ENCODE peak calls at places on chromosomes 2 and 18, in nine cellular contexts. One of them, this sample, is unnamed. For H3K36me3, the result is how much of the 10 kb centered on the place peaks cover.

GRCh38 chr2:102932521-102932920 is 170.7 kb downstream of the TMEM182 start:
- DNase-seq in esophagus squamous epithelium: no peak
- DNase-seq in transverse colon: no peak
- DNase-seq in hepatocyte: peak
- DNase-seq in GM12878: no peak
- DNase-seq in tibial nerve: no peak
- DNase-seq in HepG2: no peak
- DNase-seq in IMR-90: no peak
- DNase-seq in CD4-positive, CD25-positive, alpha-beta regulatory T cell: no peak
- DNase-seq in this sample: no peak

GRCh38 chr18:67402543-67402942 is 114.0 kb downstream of the DSEL start:
- DNase-seq in esophagus squamous epithelium: no peak
- DNase-seq in hepatocyte: no peak
- DNase-seq in transverse colon: no peak
- DNase-seq in HepG2: no peak
- DNase-seq in IMR-90: peak
- DNase-seq in tibial nerve: no peak
- DNase-seq in CD4-positive, CD25-positive, alpha-beta regulatory T cell: no peak
- DNase-seq in GM12878: no peak
- DNase-seq in this sample: no peak

GRCh38 chr18:53990485-53990884 is 234.0 kb downstream of the MBD2 start:
- DNase-seq in transverse colon: no peak
- DNase-seq in tibial nerve: no peak
- DNase-seq in esophagus squamous epithelium: no peak
- DNase-seq in GM12878: no peak
- DNase-seq in hepatocyte: no peak
- DNase-seq in CD4-positive, CD25-positive, alpha-beta regulatory T cell: no peak
- DNase-seq in IMR-90: no peak
- DNase-seq in HepG2: no peak
- DNase-seq in this sample: no peak

GRCh38 chr2:126856403-126856802 is 42.3 kb upstream of the TEX51 start:
- DNase-seq in esophagus squamous epithelium: no peak
- DNase-seq in transverse colon: no peak
- DNase-seq in HepG2: no peak
- DNase-seq in tibial nerve: no peak
- DNase-seq in IMR-90: no peak
- DNase-seq in hepatocyte: no peak
- DNase-seq in GM12878: no peak
- DNase-seq in CD4-positive, CD25-positive, alpha-beta regulatory T cell: no peak
- DNase-seq in this sample: no peak

GRCh38 chr2:63059434-63060078 is 8.9 kb downstream of the OTX1 start:
- DNase-seq in CD4-positive, CD25-positive, alpha-beta regulatory T cell: no peak
- DNase-seq in GM12878: no peak
- DNase-seq in esophagus squamous epithelium: no peak
- DNase-seq in hepatocyte: no peak
- DNase-seq in tibial nerve: no peak
- DNase-seq in transverse colon: no peak
- DNase-seq in HepG2: no peak
- DNase-seq in IMR-90: no peak
- DNase-seq in this sample: no peak

GRCh38 chr2:43218221-43218549 is 8.2 kb downstream of the ZFP36L2 start:
- DNase-seq in GM12878: no peak
- DNase-seq in tibial nerve: peak
- DNase-seq in HepG2: no peak
- DNase-seq in IMR-90: peak
- DNase-seq in transverse colon: no peak
- DNase-seq in esophagus squamous epithelium: no peak
- DNase-seq in CD4-positive, CD25-positive, alpha-beta regulatory T cell: no peak
- DNase-seq in hepatocyte: no peak
- DNase-seq in this sample: no peak

GRCh38 chr18:26457611-26458350 is 90.6 kb downstream of the KCTD1 start:
- DNase-seq in CD4-positive, CD25-positive, alpha-beta regulatory T cell: no peak
- DNase-seq in transverse colon: no peak
- DNase-seq in tibial nerve: no peak
- DNase-seq in hepatocyte: no peak
- DNase-seq in esophagus squamous epithelium: no peak
- DNase-seq in GM12878: no peak
- DNase-seq in IMR-90: no peak
- DNase-seq in HepG2: no peak
- DNase-seq in this sample: no peak

GRCh38 chr18:41126541-41127235 is 828.3 kb upstream of the PIK3C3 start:
- DNase-seq in transverse colon: no peak
- DNase-seq in CD4-positive, CD25-positive, alpha-beta regulatory T cell: no peak
- DNase-seq in HepG2: no peak
- DNase-seq in hepatocyte: no peak
- DNase-seq in GM12878: no peak
- DNase-seq in tibial nerve: no peak
- DNase-seq in esophagus squamous epithelium: no peak
- DNase-seq in IMR-90: peak
- DNase-seq in this sample: no peak

GRCh38 chr2:14628906-14629305 is 3.6 kb upstream of the LRATD1 start:
- DNase-seq in esophagus squamous epithelium: no peak
- DNase-seq in transverse colon: peak
- DNase-seq in GM12878: no peak
- DNase-seq in IMR-90: no peak
- DNase-seq in HepG2: no peak
- DNase-seq in CD4-positive, CD25-positive, alpha-beta regulatory T cell: no peak
- DNase-seq in tibial nerve: no peak
- DNase-seq in hepatocyte: peak
- DNase-seq in this sample: no peak

GRCh38 chr2:113739849-113740248 is 16.6 kb downstream of the SLC35F5 start:
- DNase-seq in GM12878: no peak
- DNase-seq in esophagus squamous epithelium: no peak
- DNase-seq in HepG2: no peak
- DNase-seq in hepatocyte: no peak
- DNase-seq in IMR-90: no peak
- DNase-seq in CD4-positive, CD25-positive, alpha-beta regulatory T cell: no peak
- DNase-seq in transverse colon: no peak
- DNase-seq in tibial nerve: no peak
- DNase-seq in this sample: no peak
- H3K36me3 ChIP-seq in GM12878: under half
- H3K36me3 ChIP-seq in esophagus squamous epithelium: half or more
- H3K36me3 ChIP-seq in HepG2: under half
- H3K36me3 ChIP-seq in hepatocyte: under half
- H3K36me3 ChIP-seq in IMR-90: under half
- H3K36me3 ChIP-seq in CD4-positive, CD25-positive, alpha-beta regulatory T cell: half or more
- H3K36me3 ChIP-seq in transverse colon: half or more
- H3K36me3 ChIP-seq in tibial nerve: half or more
- H3K36me3 ChIP-seq in this sample: under half

GRCh38 chr2:37149626-37150322 is 7.0 kb downstream of the EIF2AK2 start:
- DNase-seq in tibial nerve: no peak
- DNase-seq in transverse colon: no peak
- DNase-seq in CD4-positive, CD25-positive, alpha-beta regulatory T cell: peak
- DNase-seq in hepatocyte: peak
- DNase-seq in IMR-90: no peak
- DNase-seq in HepG2: peak
- DNase-seq in esophagus squamous epithelium: no peak
- DNase-seq in GM12878: no peak
- DNase-seq in this sample: no peak

GRCh38 chr2:37156857-37157714 is at the start of gene EIF2AK2:
- DNase-seq in esophagus squamous epithelium: peak
- DNase-seq in CD4-positive, CD25-positive, alpha-beta regulatory T cell: peak
- DNase-seq in GM12878: no peak
- DNase-seq in tibial nerve: peak
- DNase-seq in IMR-90: peak
- DNase-seq in HepG2: peak
- DNase-seq in hepatocyte: peak
- DNase-seq in transverse colon: peak
- DNase-seq in this sample: peak

GRCh38 chr2:37156071-37156856 is 516 bp downstream of the EIF2AK2 start:
- DNase-seq in GM12878: no peak
- DNase-seq in hepatocyte: peak
- DNase-seq in IMR-90: peak
- DNase-seq in CD4-positive, CD25-positive, alpha-beta regulatory T cell: peak
- DNase-seq in tibial nerve: peak
- DNase-seq in transverse colon: peak
- DNase-seq in esophagus squamous epithelium: no peak
- DNase-seq in HepG2: peak
- DNase-seq in this sample: peak

GRCh38 chr2:37154790-37155189 is 2.0 kb downstream of the EIF2AK2 start:
- DNase-seq in HepG2: no peak
- DNase-seq in CD4-positive, CD25-positive, alpha-beta regulatory T cell: no peak
- DNase-seq in transverse colon: no peak
- DNase-seq in GM12878: no peak
- DNase-seq in esophagus squamous epithelium: no peak
- DNase-seq in IMR-90: no peak
- DNase-seq in hepatocyte: no peak
- DNase-seq in tibial nerve: no peak
- DNase-seq in this sample: no peak

GRCh38 chr2:37153224-37153623 is 3.6 kb downstream of the EIF2AK2 start:
- DNase-seq in transverse colon: no peak
- DNase-seq in esophagus squamous epithelium: no peak
- DNase-seq in CD4-positive, CD25-positive, alpha-beta regulatory T cell: no peak
- DNase-seq in HepG2: no peak
- DNase-seq in GM12878: no peak
- DNase-seq in hepatocyte: no peak
- DNase-seq in IMR-90: no peak
- DNase-seq in tibial nerve: no peak
- DNase-seq in this sample: no peak
- H3K27ac ChIP-seq in transverse colon: no peak
- H3K27ac ChIP-seq in esophagus squamous epithelium: no peak
- H3K27ac ChIP-seq in CD4-positive, CD25-positive, alpha-beta regulatory T cell: no peak
- H3K27ac ChIP-seq in HepG2: no peak
- H3K27ac ChIP-seq in GM12878: no peak
- H3K27ac ChIP-seq in hepatocyte: no peak
- H3K27ac ChIP-seq in IMR-90: no peak
- H3K27ac ChIP-seq in tibial nerve: no peak
- H3K27ac ChIP-seq in this sample: no peak

GRCh38 chr2:26203091-26203490 is 30.2 kb downstream of the GAREM2 start:
- DNase-seq in hepatocyte: no peak
- DNase-seq in GM12878: no peak
- DNase-seq in CD4-positive, CD25-positive, alpha-beta regulatory T cell: no peak
- DNase-seq in IMR-90: no peak
- DNase-seq in HepG2: no peak
- DNase-seq in tibial nerve: no peak
- DNase-seq in esophagus squamous epithelium: no peak
- DNase-seq in transverse colon: no peak
- DNase-seq in this sample: no peak

DNA sequence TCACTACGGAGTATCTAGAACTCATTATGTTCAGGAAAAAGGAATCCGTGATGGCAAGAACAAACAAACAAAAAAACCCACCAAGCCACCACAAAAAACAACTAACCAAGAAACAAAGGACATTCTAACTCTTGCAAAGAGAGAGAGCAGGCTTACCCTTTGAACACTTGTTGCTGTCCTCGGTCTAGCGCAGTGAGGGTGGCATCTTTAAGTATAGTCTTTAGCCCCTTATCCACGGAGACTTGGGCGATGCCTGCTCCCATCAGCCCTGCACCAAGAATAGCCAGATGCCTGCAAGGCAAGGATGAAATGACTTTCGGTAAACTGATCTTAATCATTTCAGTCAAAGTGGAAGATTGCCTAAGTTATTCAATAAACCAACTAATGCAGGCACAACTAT is 31.0 kb downstream of the GAREM2 start:
- DNase-seq in CD4-positive, CD25-positive, alpha-beta regulatory T cell: no peak
- DNase-seq in tibial nerve: no peak
- DNase-seq in transverse colon: no peak
- DNase-seq in hepatocyte: no peak
- DNase-seq in HepG2: no peak
- DNase-seq in GM12878: no peak
- DNase-seq in IMR-90: no peak
- DNase-seq in esophagus squamous epithelium: no peak
- DNase-seq in this sample: no peak
- H3K36me3 ChIP-seq in CD4-positive, CD25-positive, alpha-beta regulatory T cell: half or more
- H3K36me3 ChIP-seq in tibial nerve: half or more
- H3K36me3 ChIP-seq in transverse colon: half or more
- H3K36me3 ChIP-seq in hepatocyte: under half
- H3K36me3 ChIP-seq in HepG2: under half
- H3K36me3 ChIP-seq in GM12878: under half
- H3K36me3 ChIP-seq in IMR-90: under half
- H3K36me3 ChIP-seq in esophagus squamous epithelium: half or more
- H3K36me3 ChIP-seq in this sample: under half

GRCh38 chr18:57434536-57435494 is at the start of gene ONECUT2:
- DNase-seq in esophagus squamous epithelium: peak
- DNase-seq in tibial nerve: peak
- DNase-seq in HepG2: peak
- DNase-seq in GM12878: no peak
- DNase-seq in CD4-positive, CD25-positive, alpha-beta regulatory T cell: peak
- DNase-seq in transverse colon: peak
- DNase-seq in IMR-90: peak
- DNase-seq in hepatocyte: peak
- DNase-seq in this sample: peak

GRCh38 chr18:57436965-57437333 is 1.8 kb downstream of the ONECUT2 start:
- DNase-seq in hepatocyte: no peak
- DNase-seq in esophagus squamous epithelium: no peak
- DNase-seq in IMR-90: no peak
- DNase-seq in CD4-positive, CD25-positive, alpha-beta regulatory T cell: no peak
- DNase-seq in GM12878: no peak
- DNase-seq in tibial nerve: no peak
- DNase-seq in transverse colon: no peak
- DNase-seq in HepG2: no peak
- DNase-seq in this sample: no peak

GRCh38 chr18:57435851-57436192 is 648 bp downstream of the ONECUT2 start:
- DNase-seq in hepatocyte: no peak
- DNase-seq in HepG2: no peak
- DNase-seq in CD4-positive, CD25-positive, alpha-beta regulatory T cell: no peak
- DNase-seq in GM12878: no peak
- DNase-seq in tibial nerve: no peak
- DNase-seq in IMR-90: no peak
- DNase-seq in transverse colon: no peak
- DNase-seq in esophagus squamous epithelium: no peak
- DNase-seq in this sample: no peak

GRCh38 chr18:57437433-57437781 is 2.2 kb downstream of the ONECUT2 start:
- DNase-seq in transverse colon: no peak
- DNase-seq in HepG2: peak
- DNase-seq in CD4-positive, CD25-positive, alpha-beta regulatory T cell: no peak
- DNase-seq in IMR-90: no peak
- DNase-seq in tibial nerve: no peak
- DNase-seq in esophagus squamous epithelium: no peak
- DNase-seq in hepatocyte: no peak
- DNase-seq in GM12878: no peak
- DNase-seq in this sample: no peak

DNA sequence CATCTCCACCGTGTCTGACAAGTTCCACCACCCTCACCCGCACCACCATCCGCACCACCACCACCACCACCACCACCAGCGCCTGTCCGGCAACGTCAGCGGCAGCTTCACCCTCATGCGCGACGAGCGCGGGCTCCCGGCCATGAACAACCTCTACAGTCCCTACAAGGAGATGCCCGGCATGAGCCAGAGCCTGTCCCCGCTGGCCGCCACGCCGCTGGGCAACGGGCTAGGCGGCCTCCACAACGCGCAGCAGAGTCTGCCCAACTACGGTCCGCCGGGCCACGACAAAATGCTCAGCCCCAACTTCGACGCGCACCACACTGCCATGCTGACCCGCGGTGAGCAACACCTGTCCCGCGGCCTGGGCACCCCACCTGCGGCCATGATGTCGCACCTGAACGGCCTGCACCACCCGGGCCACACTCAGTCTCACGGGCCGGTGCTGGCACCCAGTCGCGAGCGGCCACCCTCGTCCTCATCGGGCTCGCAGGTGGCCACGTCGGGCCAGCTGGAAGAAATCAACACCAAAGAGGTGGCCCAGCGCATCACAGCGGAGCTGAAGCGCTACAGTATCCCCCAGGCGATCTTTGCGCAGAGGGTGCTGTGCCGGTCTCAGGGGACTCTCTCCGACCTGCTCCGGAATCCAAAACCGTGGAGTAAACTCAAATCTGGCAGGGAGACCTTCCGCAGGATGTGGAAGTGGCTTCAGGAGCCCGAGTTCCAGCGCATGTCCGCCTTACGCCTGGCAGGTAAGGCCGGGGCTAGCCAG is 1.2 kb downstream of the ONECUT2 start:
- DNase-seq in hepatocyte: no peak
- DNase-seq in esophagus squamous epithelium: no peak
- DNase-seq in IMR-90: no peak
- DNase-seq in transverse colon: no peak
- DNase-seq in HepG2: no peak
- DNase-seq in GM12878: no peak
- DNase-seq in CD4-positive, CD25-positive, alpha-beta regulatory T cell: no peak
- DNase-seq in tibial nerve: no peak
- DNase-seq in this sample: no peak
- H3K27ac ChIP-seq in hepatocyte: no peak
- H3K27ac ChIP-seq in esophagus squamous epithelium: no peak
- H3K27ac ChIP-seq in IMR-90: no peak
- H3K27ac ChIP-seq in transverse colon: no peak
- H3K27ac ChIP-seq in HepG2: no peak
- H3K27ac ChIP-seq in GM12878: no peak
- H3K27ac ChIP-seq in CD4-positive, CD25-positive, alpha-beta regulatory T cell: no peak
- H3K27ac ChIP-seq in tibial nerve: no peak
- H3K27ac ChIP-seq in this sample: no peak